ENCODE peak calls at places on chromosome 2, in nine cellular contexts. J, C, T, I, U, H, Q, O and L are unnamed samples.

GRCh38 chr2:2804528-2804927 is 473.5 kb upstream of the MYT1L start:
- DNase-seq in J (no peak), C (no peak), T (no peak), I (no peak), U (no peak), H (no peak), Q (no peak), O (no peak), L (no peak)

GRCh38 chr2:13652531-13653313 is 936.0 kb downstream of the TRIB2 start:
- DNase-seq in J (no peak), C (peak), T (no peak), I (peak), U (peak), H (peak), Q (no peak), O (peak), L (no peak)

GRCh38 chr2:16578081-16578480 is 87.6 kb downstream of the CYRIA start:
- DNase-seq in J (no peak), C (no peak), T (no peak), I (no peak), U (no peak), H (no peak), Q (no peak), O (no peak), L (no peak)

GRCh38 chr2:70903641-70904340 is 31.9 kb upstream of the ATP6V1B1 start:
- DNase-seq in J (no peak), C (no peak), T (no peak), I (no peak), U (no peak), H (no peak), Q (no peak), O (no peak), L (no peak)

GRCh38 chr2:109147405-109147804 is 18.4 kb downstream of the SH3RF3 start:
- DNase-seq in J (no peak), C (no peak), T (no peak), I (no peak), U (no peak), H (no peak), Q (no peak), O (no peak), L (no peak)

GRCh38 chr2:226427538-226428307 is 371.9 kb downstream of the IRS1 start:
- DNase-seq in J (no peak), C (peak), T (no peak), I (peak), U (peak), H (peak), Q (no peak), O (no peak), L (no peak)

GRCh38 chr2:215380699-215381098 is 55.2 kb downstream of the FN1 start:
- DNase-seq in J (no peak), C (no peak), T (no peak), I (no peak), U (no peak), H (no peak), Q (no peak), O (no peak), L (no peak)

GRCh38 chr2:96505231-96505889 is at the start of gene NEURL3:
- DNase-seq in J (no peak), C (no peak), T (no peak), I (peak), U (no peak), H (peak), Q (no peak), O (no peak), L (no peak)

GRCh38 chr2:212197776-212198175 is 340.8 kb downstream of the ERBB4 start:
- DNase-seq in J (no peak), C (no peak), T (no peak), I (no peak), U (no peak), H (no peak), Q (no peak), O (no peak), L (no peak)